ENCODE peak calls at places on chromosomes 7 and 10, in five cellular contexts. H, I, T, N and G are unnamed samples.

GRCh38 chr7:17275749-17276671 is 22.4 kb upstream of the AHR start:
- DNase-seq in T (no peak), H (peak), N (no peak), I (no peak), G (no peak)

GRCh38 chr7:105285118-105285874 is 103.4 kb downstream of the SRPK2 start:
- DNase-seq in H (no peak), T (no peak), I (no peak), N (no peak), G (no peak)

GRCh38 chr7:7681191-7681935 is 37.0 kb downstream of the RPA3 start:
- DNase-seq in I (peak), H (peak), N (peak), T (peak), G (peak)

GRCh38 chr7:116734736-116735135 is 62.7 kb downstream of the MET start:
- DNase-seq in H (no peak), T (no peak), I (no peak), N (no peak), G (peak)

GRCh38 chr10:106705576-106706526 is 458.7 kb downstream of the SORCS1 start:
- DNase-seq in I (peak), T (peak), N (no peak), H (peak), G (peak)

GRCh38 chr7:10973942-10974716 is 457 bp downstream of the PHF14 start:
- DNase-seq in N (no peak), I (peak), H (peak), T (peak), G (peak)

GRCh38 chr7:117682681-117683385 is 190.4 kb downstream of the CTTNBP2 start:
- DNase-seq in H (peak), T (no peak), I (no peak), N (no peak), G (no peak)

GRCh38 chr10:33556103-33556502 is 221.6 kb upstream of the NRP1 start:
- DNase-seq in T (no peak), N (no peak), I (no peak), H (no peak), G (no peak)

GRCh38 chr7:121572615-121573014 is 176.5 kb upstream of the FAM3C start:
- DNase-seq in H (no peak), T (no peak), N (no peak), I (no peak), G (no peak)

GRCh38 chr10:93849605-93850004 is 44.2 kb upstream of the SLC35G1 start:
- DNase-seq in I (no peak), T (peak), N (no peak), H (no peak), G (no peak)

GRCh38 chr10:101071885-101072433 is 10.2 kb downstream of the KAZALD1 start:
- DNase-seq in N (no peak), I (no peak), T (no peak), H (no peak), G (no peak)

GRCh38 chr7:44226396-44226753 is 25.6 kb downstream of the YKT6 start:
- DNase-seq in N (no peak), H (no peak), T (no peak), I (no peak), G (no peak)

GRCh38 chr10:17061418-17061817 is 68.2 kb downstream of the CUBN start:
- DNase-seq in N (no peak), T (no peak), I (no peak), H (peak), G (no peak)

GRCh38 chr10:74078037-74078436 is 72.6 kb downstream of the AP3M1 start:
- DNase-seq in T (no peak), N (peak), I (peak), H (peak), G (no peak)

GRCh38 chr7:32143271-32143670 is 73.1 kb upstream of the PDE1C start:
- DNase-seq in H (no peak), I (no peak), N (no peak), T (no peak), G (no peak)

GRCh38 chr7:154308928-154309327 is 256.7 kb downstream of the DPP6 start:
- DNase-seq in N (no peak), I (no peak), T (no peak), H (no peak), G (no peak)

GRCh38 chr7:94382155-94382554 is 12.5 kb upstream of the COL1A2 start:
- DNase-seq in I (no peak), H (peak), N (no peak), T (no peak), G (no peak)

GRCh38 chr7:81299711-81300110 is 380.9 kb upstream of the SEMA3C start:
- DNase-seq in H (no peak), N (no peak), I (no peak), T (no peak), G (no peak)

GRCh38 chr10:129057856-129058663 is 409.0 kb upstream of the MGMT start:
- DNase-seq in T (no peak), N (peak), H (no peak), I (peak), G (no peak)

GRCh38 chr10:86250399-86250798 is 116.2 kb downstream of the GRID1 start:
- DNase-seq in T (no peak), I (no peak), H (no peak), N (no peak), G (no peak)

GRCh38 chr10:17649836-17650235 is 5.9 kb downstream of the STAM start:
- DNase-seq in H (peak), N (no peak), T (no peak), I (no peak), G (no peak)

GRCh38 chr10:61897671-61898434 is 3.6 kb upstream of the ARID5B start:
- DNase-seq in N (no peak), T (peak), I (no peak), H (peak), G (no peak)

GRCh38 chr10:70540089-70540788 is 61.7 kb downstream of the PALD1 start:
- DNase-seq in H (peak), N (no peak), T (no peak), I (peak), G (peak)

GRCh38 chr10:76944678-76945077 is 692.9 kb downstream of the KCNMA1 start:
- DNase-seq in H (no peak), N (no peak), T (no peak), I (no peak), G (no peak)

GRCh38 chr10:129949411-129950335 is 14.4 kb downstream of the EBF3 start:
- DNase-seq in H (peak), N (no peak), T (peak), I (no peak), G (no peak)

GRCh38 chr7:150962743-150963399 is 15.2 kb downstream of the KCNH2 start:
- DNase-seq in I (peak), H (peak), N (peak), T (no peak), G (peak)

GRCh38 chr10:91349381-91349780 is 60.8 kb upstream of the HECTD2 start:
- DNase-seq in I (no peak), T (no peak), N (no peak), H (peak), G (no peak)

GRCh38 chr7:140534743-140535142 is 55.4 kb upstream of the MKRN1 start:
- DNase-seq in T (no peak), H (peak), I (no peak), N (no peak), G (no peak)

GRCh38 chr10:75530337-75530736 is 98.9 kb downstream of the LRMDA start:
- DNase-seq in H (peak), N (no peak), I (no peak), T (no peak), G (no peak)

GRCh38 chr10:32983333-32983909 is 25.4 kb upstream of the ITGB1 start:
- DNase-seq in T (no peak), N (peak), H (peak), I (no peak), G (no peak)

GRCh38 chr10:88521806-88522205 is 61.3 kb downstream of the RNLS start:
- DNase-seq in T (no peak), N (no peak), H (no peak), I (no peak), G (no peak)

GRCh38 chr10:59126992-59127391 is 49.5 kb upstream of the PHYHIPL start:
- DNase-seq in T (no peak), I (no peak), H (no peak), N (no peak), G (no peak)

GRCh38 chr7:90766814-90767564 is 170.9 kb downstream of the CDK14 start:
- DNase-seq in H (peak), T (no peak), I (no peak), N (no peak), G (no peak)

GRCh38 chr7:29866490-29866930 is 60.2 kb downstream of the WIPF3 start:
- DNase-seq in N (no peak), T (no peak), I (no peak), H (peak), G (peak)